ENCODE peak calls at places on chromosomes 11 and 22, in nine cellular contexts. N, P, Z, S, J, D, V, U and X are unnamed samples.

GRCh38 chr11:34501500-34501899 is 12.1 kb downstream of the ELF5 start:
- DNase-seq in N (no peak), P (no peak), Z (no peak), S (no peak), J (peak; percentile 90), D (peak; percentile 73), V (no peak), U (no peak), X (no peak)

GRCh38 chr22:32896951-32897350 is 95.4 kb downstream of the TIMP3 start:
- DNase-seq in N (no peak), P (no peak), Z (no peak), S (no peak), J (no peak), D (no peak), V (no peak), U (no peak), X (no peak)

GRCh38 chr11:132523929-132524328 is 1008.4 kb downstream of the OPCML start:
- DNase-seq in N (no peak), P (no peak), Z (peak; percentile 83), S (no peak), J (no peak), D (no peak), V (no peak), U (no peak), X (no peak)

GRCh38 chr11:64542172-64543125 is 48.6 kb upstream of the SLC22A12 start:
- DNase-seq in N (no peak), P (peak; percentile 23), Z (no peak), S (no peak), J (no peak), D (no peak), V (no peak), U (no peak), X (no peak)

GRCh38 chr11:19951558-19952083 is 208.7 kb downstream of the DBX1 start:
- DNase-seq in N (peak; percentile 59), P (no peak), Z (no peak), S (no peak), J (peak; percentile 79), D (no peak), V (no peak), U (peak; percentile 25), X (no peak)

GRCh38 chr11:23723861-23724260 is 773.0 kb upstream of the LUZP2 start:
- DNase-seq in N (no peak), P (no peak), Z (no peak), S (no peak), J (no peak), D (no peak), V (no peak), U (no peak), X (no peak)

GRCh38 chr11:3022300-3022967 is 30.3 kb upstream of the NAP1L4 start:
- DNase-seq in N (no peak), P (peak; percentile 67), Z (no peak), S (no peak), J (peak; percentile 85), D (no peak), V (no peak), U (no peak), X (no peak)

GRCh38 chr11:109957601-109958000 is 135.6 kb upstream of the ZC3H12C start:
- DNase-seq in N (no peak), P (no peak), Z (no peak), S (no peak), J (no peak), D (no peak), V (no peak), U (no peak), X (no peak)

GRCh38 chr11:59659981-59660380 is 8.9 kb downstream of the PATL1 start:
- DNase-seq in N (no peak), P (no peak), Z (no peak), S (no peak), J (no peak), D (no peak), V (no peak), U (no peak), X (no peak)

GRCh38 chr11:46309669-46310288 is 32.3 kb downstream of the CREB3L1 start:
- DNase-seq in N (no peak), P (peak; percentile 60), Z (no peak), S (no peak), J (no peak), D (no peak), V (no peak), U (no peak), X (no peak)

GRCh38 chr11:63608353-63609345 is 5.6 kb downstream of the PLAAT3 start:
- DNase-seq in N (no peak), P (no peak), Z (no peak), S (no peak), J (peak; percentile 52), D (peak; percentile 70), V (no peak), U (no peak), X (no peak)

GRCh38 chr22:49753961-49754673 is 73.6 kb downstream of the BRD1 start:
- DNase-seq in N (no peak), P (peak; percentile 42), Z (peak; percentile 82), S (no peak), J (no peak), D (no peak), V (no peak), U (no peak), X (no peak)

GRCh38 chr11:1728931-1729691 is 21.3 kb downstream of the IFITM10 start:
- DNase-seq in N (no peak), P (no peak), Z (no peak), S (no peak), J (no peak), D (no peak), V (no peak), U (no peak), X (peak; percentile 27)

GRCh38 chr11:123197711-123198110 is 2.7 kb upstream of the CLMP start:
- DNase-seq in N (no peak), P (no peak), Z (no peak), S (no peak), J (peak; percentile 95), D (peak; percentile 92), V (no peak), U (no peak), X (no peak)

GRCh38 chr11:9760180-9760550 is 96.3 kb downstream of the SWAP70 start:
- DNase-seq in N (no peak), P (no peak), Z (peak; percentile 95), S (peak; percentile 89), J (peak; percentile 97), D (peak; percentile 86), V (peak; percentile 95), U (no peak), X (peak; percentile 63)

GRCh38 chr11:62610814-62611704 is 1.5 kb downstream of the EML3 start:
- DNase-seq in N (no peak), P (no peak), Z (no peak), S (no peak), J (no peak), D (no peak), V (no peak), U (no peak), X (no peak)

GRCh38 chr22:40898850-40899357 is 37.0 kb upstream of the DNAJB7 start:
- DNase-seq in N (peak; percentile 38), P (no peak), Z (no peak), S (no peak), J (peak; percentile 73), D (peak; percentile 33), V (no peak), U (no peak), X (no peak)

GRCh38 chr11:56152333-56152732 is 7.8 kb downstream of the OR8K5 start:
- DNase-seq in N (no peak), P (no peak), Z (no peak), S (no peak), J (no peak), D (no peak), V (no peak), U (no peak), X (no peak)

GRCh38 chr11:1598816-1599215 is 722 bp upstream of the KRTAP5-2 start:
- DNase-seq in N (no peak), P (no peak), Z (no peak), S (no peak), J (peak; percentile 29), D (no peak), V (no peak), U (no peak), X (no peak)

GRCh38 chr11:114762437-114762836 is 84.1 kb downstream of the NXPE2 start:
- DNase-seq in N (peak; percentile 2), P (no peak), Z (no peak), S (peak; percentile 44), J (peak; percentile 43), D (peak; percentile 10), V (peak; percentile 60), U (no peak), X (peak; percentile 66)

GRCh38 chr11:82356316-82356715 is 377.3 kb downstream of the FAM181B start:
- DNase-seq in N (no peak), P (no peak), Z (no peak), S (no peak), J (no peak), D (no peak), V (no peak), U (no peak), X (peak; percentile 60)

GRCh38 chr22:24819941-24820461 is 14.0 kb downstream of the SGSM1 start:
- DNase-seq in N (no peak), P (no peak), Z (no peak), S (no peak), J (no peak), D (no peak), V (peak; percentile 74), U (no peak), X (no peak)

GRCh38 chr22:26453812-26454500 is 24.9 kb downstream of the ASPHD2 start:
- DNase-seq in N (no peak), P (no peak), Z (no peak), S (no peak), J (no peak), D (no peak), V (no peak), U (no peak), X (no peak)

GRCh38 chr22:31753005-31753633 is 700 bp upstream of the DEPDC5 start:
- DNase-seq in N (no peak), P (no peak), Z (no peak), S (no peak), J (peak; percentile 52), D (no peak), V (peak; percentile 37), U (no peak), X (peak; percentile 51)

GRCh38 chr11:428295-428694 is 13.5 kb upstream of the SIGIRR start:
- DNase-seq in N (no peak), P (peak; percentile 38), Z (no peak), S (no peak), J (no peak), D (no peak), V (no peak), U (no peak), X (no peak)

GRCh38 chr22:50002791-50003190 is 9.8 kb downstream of the IL17REL start:
- DNase-seq in N (no peak), P (no peak), Z (no peak), S (no peak), J (no peak), D (no peak), V (no peak), U (no peak), X (no peak)

GRCh38 chr11:12377824-12378593 is 638 bp downstream of the PARVA start:
- DNase-seq in N (peak; percentile 32), P (no peak), Z (peak; percentile 92), S (peak; percentile 47), J (peak; percentile 91), D (peak; percentile 52), V (peak; percentile 74), U (peak; percentile 38), X (peak; percentile 82)

GRCh38 chr11:44256673-44257291 is 53.2 kb downstream of the ALX4 start:
- DNase-seq in N (no peak), P (no peak), Z (no peak), S (no peak), J (no peak), D (no peak), V (peak; percentile 54), U (no peak), X (peak; percentile 51)

GRCh38 chr11:8814209-8814922 is 96.6 kb upstream of the AKIP1 start:
- DNase-seq in N (no peak), P (no peak), Z (no peak), S (no peak), J (peak; percentile 37), D (no peak), V (no peak), U (no peak), X (no peak)

GRCh38 chr11:95322546-95322945 is 91.5 kb upstream of the SESN3 start:
- DNase-seq in N (no peak), P (no peak), Z (no peak), S (no peak), J (peak; percentile 72), D (no peak), V (no peak), U (no peak), X (no peak)

GRCh38 chr22:39994046-39994565 is 648 bp upstream of the FAM83F start:
- DNase-seq in N (no peak), P (no peak), Z (no peak), S (no peak), J (no peak), D (no peak), V (no peak), U (no peak), X (no peak)